ENCODE peak calls at places on chromosomes 16 and 17, in six cellular contexts. W is lower leg skin, I is heart left ventricle, Q is IMR-90, D is body of pancreas, C is A549. T is an unnamed sample.

GRCh38 chr17:50787106-50787505 is 19.8 kb upstream of the ANKRD40CL start:
- DNase-seq in W (no peak), I (no peak), Q (no peak), D (no peak), C (no peak), T (no peak)

GRCh38 chr16:11134722-11135121 is 121.3 kb downstream of the SOCS1 start:
- DNase-seq in W (no peak), I (no peak), Q (no peak), D (no peak), C (no peak), T (no peak)

GRCh38 chr16:8948069-8948593 is 15.6 kb downstream of the USP7 start:
- DNase-seq in W (no peak), I (no peak), Q (no peak), D (no peak), C (no peak), T (no peak)

GRCh38 chr17:37672545-37673078 is 29.4 kb upstream of the DDX52 start:
- DNase-seq in W (no peak), I (no peak), Q (peak; percentile 23), D (no peak), C (no peak), T (no peak)

GRCh38 chr16:50497592-50497991 is 50.6 kb upstream of the NKD1 start:
- DNase-seq in W (peak; percentile 53), I (no peak), Q (peak; percentile 13), D (no peak), C (no peak), T (no peak)

GRCh38 chr17:50114849-50115357 is 15.1 kb downstream of the SAMD14 start:
- DNase-seq in W (no peak), I (no peak), Q (peak; percentile 70), D (no peak), C (peak; percentile 66), T (no peak)

GRCh38 chr16:89096768-89097527 is 3.3 kb downstream of the ACSF3 start:
- DNase-seq in W (no peak), I (no peak), Q (peak; percentile 12), D (no peak), C (no peak), T (peak; percentile 74)

GRCh38 chr16:29030086-29030840 is 45.4 kb downstream of the LAT start:
- DNase-seq in W (peak; percentile 18), I (no peak), Q (no peak), D (no peak), C (no peak), T (no peak)

GRCh38 chr16:4172070-4172469 is 55.8 kb upstream of the ADCY9 start:
- DNase-seq in W (no peak), I (no peak), Q (peak; percentile 86), D (no peak), C (no peak), T (no peak)

GRCh38 chr17:9968881-9969280 is 63.8 kb upstream of the RCVRN start:
- DNase-seq in W (no peak), I (no peak), Q (peak; percentile 91), D (no peak), C (no peak), T (peak; percentile 4)

GRCh38 chr17:37792787-37793186 is 47.9 kb upstream of the HNF1B start:
- DNase-seq in W (no peak), I (no peak), Q (peak; percentile 89), D (no peak), C (no peak), T (no peak)

GRCh38 chr16:23934610-23935009 is 98.8 kb downstream of the PRKCB start:
- DNase-seq in W (no peak), I (no peak), Q (no peak), D (no peak), C (no peak), T (no peak)

GRCh38 chr17:49993423-49994037 is 1.5 kb downstream of the DLX3 start:
- DNase-seq in W (peak; percentile 85), I (no peak), Q (no peak), D (peak; percentile 49), C (no peak), T (no peak)

GRCh38 chr16:19108409-19109287 is 5.1 kb upstream of the ITPRIPL2 start:
- DNase-seq in W (no peak), I (no peak), Q (no peak), D (no peak), C (no peak), T (no peak)
- H3K4me3 ChIP-seq in W (no peak overlapping the region), I (no peak overlapping the region), Q (no peak overlapping the region), D (no peak overlapping the region), C (no peak overlapping the region), T (no peak overlapping the region)

DNA sequence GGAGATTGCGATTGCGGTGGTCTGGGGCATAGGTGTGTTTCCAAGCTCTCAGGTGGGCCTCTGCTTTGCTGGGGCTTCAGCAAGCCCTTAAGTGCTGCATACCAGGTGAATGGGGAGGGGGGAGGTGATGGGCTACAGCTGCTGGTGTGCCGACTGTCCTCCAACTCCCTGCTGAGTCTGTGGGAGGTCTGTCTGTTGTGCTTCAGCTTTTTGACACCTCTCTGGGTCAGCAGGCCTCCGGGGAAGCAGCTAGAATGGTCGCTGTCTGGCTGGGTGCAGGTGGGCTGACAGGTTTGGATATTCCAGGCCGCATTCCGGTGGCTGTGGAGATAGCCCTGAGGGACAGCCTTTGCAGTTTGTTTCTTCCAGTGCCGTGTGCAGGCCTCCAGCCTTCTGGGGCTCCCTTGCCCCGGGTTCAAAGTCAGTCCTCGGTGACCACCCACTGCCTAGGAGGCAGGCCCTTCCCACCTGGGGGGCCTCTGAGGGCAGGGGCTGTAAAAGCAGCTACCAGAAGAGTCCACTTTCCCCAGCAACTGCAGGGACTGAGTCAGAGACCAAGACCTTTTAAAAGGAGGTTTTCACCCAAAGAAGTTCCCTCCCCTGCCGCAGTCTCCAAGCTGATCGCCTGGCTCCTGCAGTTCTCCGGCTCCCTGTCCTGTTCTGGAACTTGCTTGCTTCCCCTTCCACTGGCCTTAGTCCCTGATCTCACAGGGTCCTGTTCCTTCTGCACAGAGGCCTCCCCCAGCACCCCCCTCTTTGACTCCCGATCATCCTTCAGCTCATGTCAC is 2.0 kb upstream of the TTYH2 start:
- DNase-seq in W (no peak), I (no peak), Q (no peak), D (no peak), C (no peak), T (no peak)
- TF ChIP-seq POLR2A in W (no peak), I (no peak), Q (peak; percentile 14), D (no peak), C (peak; percentile 0), T (no peak)

DNA sequence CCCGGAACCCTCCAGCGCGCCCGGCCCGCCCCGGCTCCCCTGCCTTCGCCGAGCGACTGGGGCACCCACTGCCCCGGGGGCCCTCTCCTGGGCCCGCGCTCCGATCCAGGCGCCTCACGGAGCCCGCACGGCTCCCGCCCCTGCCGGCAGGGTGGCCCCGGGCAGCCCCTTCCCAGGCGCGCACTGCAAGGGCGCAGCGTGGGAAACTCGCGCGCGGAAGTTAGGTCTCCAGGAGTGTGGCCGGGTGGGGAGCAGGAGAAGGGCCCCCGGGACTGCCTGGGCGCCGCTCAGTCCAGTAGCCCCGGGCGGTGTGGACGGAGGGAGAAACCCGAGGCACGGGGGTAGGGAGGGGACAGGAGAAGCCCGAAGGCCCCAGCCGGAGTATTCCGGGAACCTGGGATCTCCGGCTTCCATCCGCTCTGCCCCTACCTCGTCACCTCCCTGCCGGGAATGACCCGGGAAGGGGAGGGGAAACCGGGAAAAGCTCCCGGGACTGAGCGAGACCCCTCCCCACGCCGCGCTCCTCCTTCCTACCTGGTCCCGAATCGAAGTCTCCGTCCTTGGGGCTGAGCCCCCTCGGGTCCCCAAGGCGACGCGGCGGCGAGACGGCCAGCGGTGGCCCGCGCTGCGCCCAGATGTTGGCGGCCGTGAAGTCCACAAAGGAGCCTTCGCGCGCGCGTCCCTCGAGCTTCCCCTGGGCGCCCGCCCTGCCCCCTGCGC is 501 bp downstream of the SOCS3 start:
- DNase-seq in W (peak; percentile 91), I (peak; percentile 76), Q (no peak), D (peak; percentile 41), C (peak; percentile 81), T (peak; percentile 88)
- H3K4me3 ChIP-seq in W (peak overlapping the region; percentile 53), I (peak overlapping the region; percentile 90), Q (peak overlapping the region; percentile 94), D (no peak overlapping the region), C (peak overlapping the region; percentile 86), T (peak overlapping the region; percentile 58)

DNA sequence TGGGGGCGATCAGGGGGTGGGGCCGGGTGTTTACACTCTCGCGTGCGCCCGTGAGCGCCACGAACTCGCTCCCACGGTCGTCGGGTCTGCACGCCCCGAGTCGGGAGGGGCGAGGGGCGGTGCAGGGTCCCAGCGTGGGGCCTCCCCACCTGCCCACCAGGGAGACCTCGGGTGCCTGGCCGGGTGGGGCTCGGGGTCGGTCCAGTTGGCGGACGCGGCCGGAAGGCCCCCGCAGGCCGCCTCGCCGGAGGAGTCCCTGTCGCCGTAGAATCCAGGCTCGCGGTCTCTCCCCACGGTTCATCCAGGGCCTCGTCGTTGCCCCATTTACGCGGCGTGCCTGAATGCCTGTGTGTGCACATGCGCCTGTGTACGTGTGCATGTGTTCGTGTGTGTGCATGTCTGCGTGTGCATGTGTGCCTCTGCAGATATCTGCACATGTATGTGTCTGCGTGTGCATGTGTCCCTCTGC is 510 bp upstream of the RAB40B start:
- DNase-seq in W (no peak), I (no peak), Q (no peak), D (no peak), C (no peak), T (no peak)
- TF ChIP-seq POLR2A in W (no peak), I (no peak), Q (no peak), D (peak; percentile 19), C (peak; percentile 22), T (no peak)

GRCh38 chr16:83136924-83137323 is 510.2 kb downstream of the CDH13 start:
- DNase-seq in W (no peak), I (no peak), Q (no peak), D (no peak), C (no peak), T (no peak)

GRCh38 chr16:83136419-83136818 is 509.6 kb downstream of the CDH13 start:
- DNase-seq in W (no peak), I (no peak), Q (no peak), D (no peak), C (no peak), T (no peak)

GRCh38 chr16:83138512-83138911 is 511.7 kb downstream of the CDH13 start:
- DNase-seq in W (no peak), I (no peak), Q (no peak), D (no peak), C (no peak), T (no peak)

GRCh38 chr16:83137894-83138293 is 511.1 kb downstream of the CDH13 start:
- DNase-seq in W (no peak), I (no peak), Q (no peak), D (no peak), C (no peak), T (no peak)

DNA sequence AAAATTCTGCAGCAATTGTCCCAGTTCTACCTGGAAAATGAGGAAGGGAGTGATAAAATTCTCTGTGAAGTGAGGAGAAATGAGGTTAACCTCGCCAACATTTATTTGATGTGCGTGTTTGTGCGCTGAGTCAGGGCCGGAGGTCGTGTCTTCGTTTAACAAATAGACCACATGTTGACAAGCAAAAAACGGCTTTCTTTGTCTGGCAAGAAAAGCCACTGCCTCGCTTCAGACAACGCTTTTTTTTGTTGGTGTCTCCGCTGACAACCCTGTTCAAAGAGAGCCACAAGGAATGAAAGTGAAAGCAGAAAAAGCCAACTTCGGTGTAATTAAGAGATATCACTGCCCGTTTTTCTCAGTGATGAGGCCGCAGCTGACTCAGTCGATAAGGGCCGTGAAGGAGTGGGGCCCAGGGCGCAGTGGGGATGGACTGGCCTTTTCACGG is 510.6 kb downstream of the CDH13 start:
- DNase-seq in W (no peak), I (no peak), Q (peak; percentile 83), D (no peak), C (no peak), T (no peak)
- H3K4me3 ChIP-seq in W (no peak overlapping the region), I (no peak overlapping the region), Q (peak overlapping the region; percentile 46), D (no peak overlapping the region), C (no peak overlapping the region), T (no peak overlapping the region)

GRCh38 chr17:75891605-75892555 is 4.9 kb downstream of the TRIM65 start:
- DNase-seq in W (no peak), I (no peak), Q (no peak), D (no peak), C (no peak), T (peak; percentile 71)
- TF ChIP-seq POLR2A in W (no peak), I (no peak), Q (no peak), D (no peak), C (no peak), T (no peak)

GRCh38 chr17:66228887-66229782 is at the start of gene APOH:
- DNase-seq in W (no peak), I (no peak), Q (no peak), D (no peak), C (peak; percentile 59), T (no peak)
- H3K4me3 ChIP-seq in W (no peak within 1 kb of the TSS), I (no peak within 1 kb of the TSS), Q (no peak within 1 kb of the TSS), D (no peak within 1 kb of the TSS), C (no peak within 1 kb of the TSS), T (no peak within 1 kb of the TSS)